ENCODE peak calls at places on chromosome 19, in seven cellular contexts. L is body of pancreas, X is dorsolateral prefrontal cortex, P is choroid plexus epithelial cell, S is mesothelial cell of epicardium, N is endothelial cell, Z is testis. A is an unnamed sample.

GRCh38 chr19:48874309-48875135 is 2.3 kb downstream of the PPP1R15A start:
- DNase-seq in L (peak), X (no peak), P (peak), S (no peak), N (no peak), Z (no peak), A (no peak)

GRCh38 chr19:1942934-1943555 is 2.1 kb downstream of the CSNK1G2 start:
- DNase-seq in L (no peak), X (no peak), P (peak), S (no peak), N (no peak), Z (no peak), A (no peak)

GRCh38 chr19:27972291-27973040 is 1240.5 kb downstream of the UQCRFS1 start:
- DNase-seq in L (no peak), X (no peak), P (peak), S (no peak), N (no peak), Z (no peak), A (no peak)

GRCh38 chr19:35383536-35383935 is 12.7 kb downstream of the GPR42 start:
- DNase-seq in L (no peak), X (no peak), P (no peak), S (no peak), N (no peak), Z (no peak), A (no peak)

GRCh38 chr19:3589949-3590348 is 4.7 kb downstream of the GIPC3 start:
- DNase-seq in L (no peak), X (no peak), P (no peak), S (no peak), N (no peak), Z (no peak), A (no peak)

GRCh38 chr19:54317965-54318240 is 4.9 kb upstream of the LILRA5 start:
- DNase-seq in L (no peak), X (no peak), P (no peak), S (no peak), N (no peak), Z (no peak), A (no peak)

GRCh38 chr19:38538793-38539528 is 78.8 kb downstream of the MAP4K1 start:
- DNase-seq in L (no peak), X (no peak), P (no peak), S (no peak), N (no peak), Z (no peak), A (no peak)

GRCh38 chr19:38727306-38727867 is 16.9 kb downstream of the CAPN12 start:
- DNase-seq in L (no peak), X (no peak), P (no peak), S (no peak), N (no peak), Z (no peak), A (no peak)

GRCh38 chr19:55526216-55527196 is 10.4 kb downstream of the SBK2 start:
- DNase-seq in L (peak), X (no peak), P (peak), S (no peak), N (no peak), Z (peak), A (no peak)

GRCh38 chr19:35673121-35673804 is 6.9 kb downstream of the UPK1A start:
- DNase-seq in L (peak), X (no peak), P (peak), S (no peak), N (peak), Z (no peak), A (peak)

GRCh38 chr19:18650468-18651001 is 13.7 kb downstream of the KLHL26 start:
- DNase-seq in L (peak), X (no peak), P (peak), S (no peak), N (no peak), Z (peak), A (no peak)

GRCh38 chr19:37936166-37936565 is 29.2 kb downstream of the SIPA1L3 start:
- DNase-seq in L (peak), X (no peak), P (no peak), S (no peak), N (no peak), Z (no peak), A (no peak)

GRCh38 chr19:55376381-55376933 is at the start of gene TMEM190:
- DNase-seq in L (no peak), X (no peak), P (no peak), S (no peak), N (no peak), Z (no peak), A (no peak)

GRCh38 chr19:40465025-40465780 is at the start of gene BLVRB:
- DNase-seq in L (no peak), X (no peak), P (peak), S (no peak), N (no peak), Z (no peak), A (no peak)

GRCh38 chr19:2043269-2043641 is 7.8 kb downstream of the MKNK2 start:
- DNase-seq in L (no peak), X (no peak), P (no peak), S (no peak), N (no peak), Z (no peak), A (no peak)

GRCh38 chr19:1516395-1516753 is 3.6 kb upstream of the ADAMTSL5 start:
- DNase-seq in L (no peak), X (no peak), P (peak), S (no peak), N (no peak), Z (peak), A (no peak)

GRCh38 chr19:17922138-17922537 is 10.7 kb upstream of the CCDC124 start:
- DNase-seq in L (no peak), X (no peak), P (no peak), S (no peak), N (no peak), Z (no peak), A (no peak)

GRCh38 chr19:50320051-50320450 is 9.1 kb downstream of the KCNC3 start:
- DNase-seq in L (no peak), X (no peak), P (no peak), S (no peak), N (no peak), Z (no peak), A (no peak)

GRCh38 chr19:13137290-13137794 is 12.8 kb downstream of the STX10 start:
- DNase-seq in L (no peak), X (no peak), P (no peak), S (no peak), N (no peak), Z (no peak), A (no peak)

GRCh38 chr19:12913011-12913561 is 6.0 kb downstream of the SYCE2 start:
- DNase-seq in L (peak), X (peak), P (peak), S (no peak), N (no peak), Z (peak), A (no peak)

GRCh38 chr19:33245948-33246728 is 20.5 kb upstream of the SLC7A10 start:
- DNase-seq in L (no peak), X (no peak), P (peak), S (no peak), N (no peak), Z (no peak), A (no peak)

GRCh38 chr19:916645-917322 is 349 bp upstream of the KISS1R start:
- DNase-seq in L (peak), X (no peak), P (no peak), S (no peak), N (no peak), Z (no peak), A (no peak)

GRCh38 chr19:14383898-14384669 is 2.8 kb downstream of the ADGRE5 start:
- DNase-seq in L (no peak), X (no peak), P (peak), S (no peak), N (no peak), Z (no peak), A (peak)

GRCh38 chr19:9671654-9672053 is 3.2 kb downstream of the ZNF562 start:
- DNase-seq in L (no peak), X (no peak), P (peak), S (no peak), N (no peak), Z (no peak), A (no peak)

GRCh38 chr19:566403-566802 is 6.0 kb upstream of the BSG start:
- DNase-seq in L (peak), X (no peak), P (no peak), S (no peak), N (no peak), Z (peak), A (no peak)

GRCh38 chr19:8399681-8400188 is 9.6 kb downstream of the RAB11B start:
- DNase-seq in L (no peak), X (no peak), P (no peak), S (no peak), N (no peak), Z (no peak), A (no peak)
- TF ChIP-seq CTCF in L (no peak), X (no peak), P (no peak), S (no peak), N (no peak), Z (no peak), A (no peak)

DNA sequence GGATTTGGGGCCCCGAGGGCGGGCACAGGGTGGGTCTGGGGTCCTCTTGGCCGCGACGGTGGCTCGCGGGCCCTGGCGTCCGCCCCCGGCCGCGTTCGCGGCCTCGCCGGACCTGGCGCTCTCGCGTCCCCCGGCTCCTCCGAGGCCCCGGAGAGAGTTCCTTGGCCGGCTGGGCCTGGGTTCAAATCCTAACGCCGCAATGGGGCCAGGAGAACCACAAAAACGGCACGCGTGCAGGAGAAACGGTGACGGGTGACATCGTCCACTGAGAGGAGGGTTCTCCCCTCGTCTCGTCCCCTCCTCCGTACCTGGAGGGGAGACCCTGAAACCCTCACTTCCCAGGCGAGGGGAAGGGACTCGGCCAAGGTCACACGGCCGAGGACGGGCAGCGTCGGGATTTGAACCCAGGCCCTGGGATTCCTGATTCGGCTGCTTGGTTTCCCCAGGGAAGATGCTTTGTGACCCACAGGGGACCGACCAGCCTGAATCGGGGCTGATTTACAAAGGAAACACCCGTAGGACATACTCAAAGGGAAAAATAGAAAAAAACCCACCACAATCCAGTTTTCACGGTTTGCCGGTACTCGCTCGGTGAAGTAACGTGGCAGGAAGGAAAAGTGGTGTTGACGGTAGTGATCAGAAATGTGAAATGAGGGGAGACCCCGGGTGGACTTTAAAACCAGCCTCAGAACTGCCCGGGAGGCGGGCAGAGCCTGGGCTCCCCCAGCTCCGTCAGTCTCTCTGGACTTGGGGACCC is 692 bp downstream of the SAFB start:
- DNase-seq in L (peak), X (no peak), P (peak), S (no peak), N (peak), Z (no peak), A (no peak)
- TF ChIP-seq CTCF in L (no peak), X (no peak), P (no peak), S (no peak), N (no peak), Z (no peak), A (no peak)

GRCh38 chr19:11612816-11613511 is 15.7 kb downstream of the ZNF627 start:
- DNase-seq in L (no peak), X (no peak), P (no peak), S (no peak), N (no peak), Z (no peak), A (no peak)

GRCh38 chr19:11617207-11618062 is 20.2 kb downstream of the ZNF627 start:
- DNase-seq in L (no peak), X (no peak), P (no peak), S (no peak), N (no peak), Z (no peak), A (no peak)

GRCh38 chr19:11606484-11606883 is 9.2 kb downstream of the ZNF627 start:
- DNase-seq in L (no peak), X (no peak), P (no peak), S (no peak), N (no peak), Z (no peak), A (no peak)

GRCh38 chr19:11611730-11612129 is 14.4 kb downstream of the ZNF627 start:
- DNase-seq in L (no peak), X (no peak), P (no peak), S (no peak), N (no peak), Z (no peak), A (no peak)
- TF ChIP-seq CTCF in L (no peak), X (no peak), P (no peak), S (no peak), N (no peak), Z (no peak), A (no peak)

GRCh38 chr19:45889210-45889885 is 3.4 kb upstream of the IRF2BP1 start:
- DNase-seq in L (no peak), X (no peak), P (no peak), S (no peak), N (no peak), Z (no peak), A (no peak)

GRCh38 chr19:45886427-45887310 is 728 bp upstream of the IRF2BP1 start:
- DNase-seq in L (peak), X (peak), P (peak), S (peak), N (peak), Z (peak), A (peak)

GRCh38 chr19:45884682-45885555 is 1.0 kb downstream of the IRF2BP1 start:
- DNase-seq in L (peak), X (no peak), P (no peak), S (no peak), N (no peak), Z (no peak), A (no peak)

GRCh38 chr19:45885556-45886426 is at the start of gene IRF2BP1:
- DNase-seq in L (peak), X (peak), P (peak), S (peak), N (peak), Z (peak), A (peak)

DNA sequence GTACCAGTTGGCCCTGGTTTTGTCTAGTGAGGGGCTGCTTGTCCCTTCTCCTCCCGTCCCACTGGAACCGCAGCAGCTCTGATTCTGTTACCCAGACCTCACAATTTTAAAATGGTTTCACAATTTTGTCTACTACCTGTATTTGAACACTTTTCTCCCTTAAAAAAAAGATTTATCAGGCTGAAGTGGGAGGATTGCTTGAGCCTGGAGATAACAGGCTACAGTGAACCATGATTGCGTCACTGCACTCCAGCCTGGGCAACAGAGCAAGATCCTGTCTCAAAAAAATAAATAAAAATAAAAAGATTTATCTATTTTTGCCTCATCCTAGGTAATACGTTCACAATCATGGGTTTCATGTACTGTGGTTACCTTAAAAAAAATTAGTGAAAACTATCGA is 1.4 kb upstream of the IRF2BP1 start:
- DNase-seq in L (no peak), X (no peak), P (no peak), S (no peak), N (no peak), Z (no peak), A (no peak)
- TF ChIP-seq CTCF in L (no peak), X (no peak), P (no peak), S (no peak), N (no peak), Z (no peak), A (no peak)